ENCODE peak calls at places on chromosomes 16 and 17, in six cellular contexts. M is breast epithelium, J is transverse colon, Q is GM12878, E is right lobe of liver, A is stomach. P is an unnamed sample.

GRCh38 chr17:12730931-12731521 is 58.3 kb upstream of the ARHGAP44 start:
- DNase-seq in J (peak; percentile 81), Q (no peak), A (peak; percentile 88), E (no peak), M (peak; percentile 70), P (no peak)

GRCh38 chr16:73000020-73000906 is 47.7 kb downstream of the ZFHX3 start:
- DNase-seq in J (no peak), E (no peak), Q (no peak), M (no peak), A (no peak), P (no peak)

GRCh38 chr17:5249615-5250014 is 15.0 kb upstream of the SCIMP start:
- DNase-seq in J (peak; percentile 63), Q (no peak), M (no peak), A (peak; percentile 61), E (peak; percentile 58), P (peak; percentile 76)

GRCh38 chr16:74667215-74667765 is 613 bp upstream of the RFWD3 start:
- DNase-seq in A (peak; percentile 34), J (peak; percentile 19), M (no peak), E (no peak), Q (no peak), P (peak; percentile 76)

GRCh38 chr17:38591759-38592241 is 14.0 kb downstream of the SRCIN1 start:
- DNase-seq in E (no peak), J (no peak), A (no peak), Q (no peak), M (no peak), P (no peak)

GRCh38 chr17:69501591-69502468 is 87.3 kb downstream of the MAP2K6 start:
- DNase-seq in Q (no peak), E (peak; percentile 49), M (no peak), A (peak; percentile 49), J (peak; percentile 47), P (no peak)

GRCh38 chr16:15879255-15879804 is 9.1 kb downstream of the CEP20 start:
- DNase-seq in J (no peak), M (no peak), E (no peak), Q (no peak), A (no peak), P (peak; percentile 77)

GRCh38 chr16:51636913-51637743 is 486.1 kb upstream of the SALL1 start:
- DNase-seq in M (no peak), E (no peak), J (no peak), Q (no peak), A (no peak), P (no peak)

GRCh38 chr17:2418572-2418971 is 17.7 kb upstream of the MNT start:
- DNase-seq in A (no peak), E (no peak), J (no peak), M (no peak), Q (no peak), P (no peak)

GRCh38 chr16:70380205-70380918 is 33.7 kb downstream of the DDX19A start:
- DNase-seq in J (peak; percentile 59), M (peak; percentile 81), A (peak; percentile 57), E (peak; percentile 59), Q (no peak), P (peak; percentile 49)

GRCh38 chr17:76469991-76470739 is 2.8 kb downstream of the AANAT start:
- DNase-seq in A (no peak), Q (no peak), E (peak; percentile 42), M (no peak), J (no peak), P (no peak)

GRCh38 chr16:27531186-27531585 is 18.5 kb downstream of the GTF3C1 start:
- DNase-seq in A (no peak), E (no peak), J (no peak), M (no peak), Q (no peak), P (no peak)

GRCh38 chr17:40857535-40857934 is 9.5 kb downstream of the KRT12 start:
- DNase-seq in M (no peak), A (no peak), J (no peak), E (no peak), Q (no peak), P (no peak)

GRCh38 chr17:2693561-2694380 is 17.8 kb downstream of the CLUH start:
- DNase-seq in J (peak; percentile 7), M (peak; percentile 37), A (no peak), Q (no peak), E (peak; percentile 50), P (no peak)

GRCh38 chr16:80804451-80805383 is at the start of gene CDYL2:
- DNase-seq in A (peak; percentile 65), E (peak; percentile 73), J (peak; percentile 61), Q (no peak), M (no peak), P (peak; percentile 55)

GRCh38 chr17:828761-829160 is 46.6 kb downstream of the MRM3 start:
- DNase-seq in Q (no peak), A (no peak), M (no peak), J (no peak), E (no peak), P (no peak)

GRCh38 chr17:63419949-63420867 is 25.9 kb downstream of the CYB561 start:
- DNase-seq in Q (no peak), E (no peak), J (no peak), M (no peak), A (no peak), P (peak; percentile 87)

GRCh38 chr16:58024673-58025350 is 742 bp upstream of the MMP15 start:
- DNase-seq in E (peak; percentile 95), J (peak; percentile 91), M (no peak), Q (no peak), A (peak; percentile 94), P (peak; percentile 27)

GRCh38 chr17:79945591-79946255 is 89.9 kb downstream of the TBC1D16 start:
- DNase-seq in E (no peak), M (peak; percentile 39), Q (no peak), A (no peak), J (no peak), P (no peak)

GRCh38 chr16:56269824-56270684 is 78.8 kb downstream of the GNAO1 start:
- DNase-seq in A (no peak), Q (no peak), M (no peak), J (peak; percentile 40), E (peak; percentile 91), P (no peak)

GRCh38 chr17:40517981-40518380 is 16.6 kb upstream of the TNS4 start:
- DNase-seq in A (no peak), Q (no peak), M (no peak), J (no peak), E (no peak), P (no peak)

GRCh38 chr17:50817142-50817751 is 18.1 kb upstream of the WFIKKN2 start:
- DNase-seq in M (no peak), Q (no peak), E (peak; percentile 85), A (peak; percentile 68), J (peak; percentile 55), P (peak; percentile 36)

GRCh38 chr16:12737563-12737962 is 66.1 kb downstream of the CPPED1 start:
- DNase-seq in M (no peak), E (no peak), J (no peak), A (no peak), Q (no peak), P (no peak)

GRCh38 chr17:73748521-73748920 is 104.3 kb upstream of the SDK2 start:
- DNase-seq in E (no peak), M (no peak), J (no peak), A (no peak), Q (no peak), P (no peak)

GRCh38 chr16:12405083-12405482 is 398.6 kb downstream of the CPPED1 start:
- DNase-seq in E (no peak), A (no peak), Q (peak; percentile 40), M (no peak), J (no peak), P (no peak)

GRCh38 chr17:21394265-21394664 is 18.1 kb downstream of the KCNJ12 start:
- DNase-seq in J (no peak), E (no peak), Q (no peak), M (no peak), A (no peak), P (no peak)

GRCh38 chr17:67452681-67453554 is 75.8 kb downstream of the PITPNC1 start:
- DNase-seq in Q (peak; percentile 42), J (no peak), A (no peak), E (no peak), M (no peak), P (no peak)

GRCh38 chr16:1777375-1778199 is 4.7 kb upstream of the MRPS34 start:
- DNase-seq in Q (no peak), E (peak; percentile 53), M (no peak), A (no peak), J (no peak), P (no peak)
- TF ChIP-seq POLR2A in Q (peak; percentile 62), E (peak; percentile 2), M (no peak), A (no peak), J (no peak), P (peak; percentile 19)

GRCh38 chr17:44199553-44200477 is at the start of gene ATXN7L3:
- DNase-seq in E (peak; percentile 99), M (peak; percentile 100), A (peak; percentile 99), Q (peak; percentile 87), J (peak; percentile 100), P (peak; percentile 99)
- TF ChIP-seq POLR2A in E (peak; percentile 39), M (no peak), A (no peak), Q (peak; percentile 33), J (no peak), P (no peak)

GRCh38 chr17:55264640-55265298 is at the start of gene HLF:
- DNase-seq in J (peak; percentile 81), M (peak; percentile 73), A (peak; percentile 81), Q (no peak), E (peak; percentile 90), P (peak; percentile 87)
- TF ChIP-seq POLR2A in J (no peak), M (no peak), A (no peak), Q (no peak), E (peak; percentile 73), P (no peak)

GRCh38 chr16:85201566-85201965 is 89.3 kb upstream of the CIBAR2 start:
- DNase-seq in M (no peak), Q (no peak), J (no peak), E (no peak), A (no peak), P (no peak)

GRCh38 chr16:85203462-85203813 is 91.2 kb upstream of the CIBAR2 start:
- DNase-seq in M (no peak), E (no peak), A (no peak), J (no peak), Q (no peak), P (no peak)

GRCh38 chr16:85202051-85202601 is 89.9 kb upstream of the CIBAR2 start:
- DNase-seq in M (no peak), E (no peak), J (no peak), Q (no peak), A (no peak), P (no peak)

GRCh38 chr16:85204242-85205010 is 92.2 kb upstream of the CIBAR2 start:
- DNase-seq in E (no peak), Q (no peak), A (no peak), M (no peak), J (no peak), P (no peak)

DNA sequence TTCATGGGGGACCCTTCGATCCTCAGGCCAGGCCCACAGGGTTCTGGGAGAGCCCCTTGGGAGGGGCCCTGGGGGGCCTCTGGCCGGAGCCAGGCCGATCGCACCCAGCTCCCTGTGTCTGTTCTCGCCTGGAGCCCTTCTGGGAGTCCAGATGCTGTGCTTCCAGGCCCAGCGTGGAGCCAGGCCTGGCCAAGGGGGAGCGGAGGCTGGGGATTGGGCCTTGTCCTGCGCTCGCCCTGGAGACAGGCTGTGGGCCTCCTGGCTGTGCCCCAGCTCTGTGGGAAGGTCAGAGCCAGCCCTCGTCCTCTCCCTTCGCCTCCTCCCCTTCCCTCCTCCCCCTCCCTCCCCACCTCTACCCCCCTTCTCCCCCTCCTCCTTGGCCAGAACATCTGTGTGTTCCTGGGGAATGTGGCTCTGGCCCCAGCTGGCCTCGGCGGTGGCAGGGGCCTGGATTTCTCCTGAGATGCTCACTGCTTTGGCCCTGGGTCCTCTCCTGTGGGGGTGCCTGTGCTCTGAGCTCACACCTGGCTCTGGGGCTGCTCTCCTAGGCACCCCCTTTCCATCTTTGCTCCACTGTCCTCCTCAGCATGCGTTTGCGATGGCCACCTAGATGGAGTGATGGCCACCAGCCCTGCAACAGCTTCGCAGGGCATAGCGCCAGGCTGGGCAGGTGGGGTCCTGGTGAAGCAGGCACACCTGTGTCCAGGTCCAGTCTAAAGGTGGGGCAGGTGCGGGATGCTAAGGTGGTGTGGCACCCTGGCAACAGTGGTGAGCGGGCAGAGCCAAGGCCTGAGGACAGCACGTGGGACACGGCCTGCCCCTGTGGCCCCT is 90.6 kb upstream of the CIBAR2 start:
- DNase-seq in M (no peak), Q (no peak), A (peak; percentile 47), J (peak; percentile 74), E (no peak), P (no peak)
- TF ChIP-seq POLR2A in M (no peak), Q (no peak), A (no peak), J (no peak), E (no peak), P (no peak)

P was measured in erythroblast.